ENCODE peak calls at places on chromosome 7, in nine cellular contexts. V is psoas muscle; H is transverse colon; Y is CD8-positive, alpha-beta memory T cell; W is left ventricle myocardium inferior; A is A549; G is iPS DF 6.9; Z is Panc1; F is uterus. K is an unnamed sample.

GRCh38 chr7:145698526-145699262 is 417.9 kb upstream of the CNTNAP2 start:
- DNase-seq in V (no peak), H (no peak), Y (no peak), W (no peak), A (no peak), G (no peak), Z (no peak), F (no peak), K (no peak)

GRCh38 chr7:47588704-47589225 is 6.9 kb upstream of the TNS3 start:
- DNase-seq in V (no peak), H (peak; percentile 76), Y (no peak), W (no peak), A (no peak), G (no peak), Z (no peak), F (no peak), K (no peak)

GRCh38 chr7:129568240-129568639 is 43.3 kb upstream of the NRF1 start:
- DNase-seq in V (no peak), H (no peak), Y (no peak), W (no peak), A (no peak), G (no peak), Z (no peak), F (no peak), K (no peak)

GRCh38 chr7:125876436-125876835 is 946.8 kb upstream of the POT1 start:
- DNase-seq in V (no peak), H (no peak), Y (no peak), W (no peak), A (no peak), G (no peak), Z (no peak), F (no peak), K (no peak)

GRCh38 chr7:82263880-82264751 is 179.5 kb downstream of the CACNA2D1 start:
- DNase-seq in V (no peak), H (no peak), Y (no peak), W (no peak), A (no peak), G (no peak), Z (no peak), F (no peak), K (no peak)

GRCh38 chr7:139682136-139683013 is 95.4 kb downstream of the HIPK2 start:
- DNase-seq in V (no peak), H (no peak), Y (no peak), W (no peak), A (peak; percentile 41), G (no peak), Z (peak; percentile 77), F (no peak), K (no peak)

GRCh38 chr7:108525327-108525984 is 479 bp downstream of the PNPLA8 start:
- DNase-seq in V (peak; percentile 84), H (no peak), Y (peak; percentile 71), W (peak; percentile 86), A (peak; percentile 83), G (peak; percentile 50), Z (peak; percentile 61), F (no peak), K (no peak)

GRCh38 chr7:102305414-102306268 is 19.0 kb downstream of the SH2B2 start:
- DNase-seq in V (no peak), H (peak; percentile 44), Y (no peak), W (no peak), A (no peak), G (no peak), Z (no peak), F (no peak), K (no peak)

GRCh38 chr7:69739906-69740545 is 141.8 kb downstream of the AUTS2 start:
- DNase-seq in V (peak; percentile 58), H (peak; percentile 10), Y (no peak), W (peak; percentile 46), A (no peak), G (no peak), Z (no peak), F (no peak), K (no peak)

GRCh38 chr7:113629244-113629643 is 289.6 kb downstream of the PPP1R3A start:
- DNase-seq in V (no peak), H (no peak), Y (no peak), W (no peak), A (no peak), G (no peak), Z (no peak), F (no peak), K (no peak)

GRCh38 chr7:100682228-100682741 is 8.7 kb downstream of the GNB2 start:
- DNase-seq in V (no peak), H (peak; percentile 8), Y (no peak), W (no peak), A (no peak), G (no peak), Z (no peak), F (no peak), K (no peak)

GRCh38 chr7:115116773-115117715 is 195.2 kb downstream of the MDFIC start:
- DNase-seq in V (no peak), H (no peak), Y (no peak), W (no peak), A (peak; percentile 8), G (no peak), Z (no peak), F (no peak), K (no peak)

GRCh38 chr7:100156331-100157068 is 2.0 kb downstream of the TRAPPC14 start:
- DNase-seq in V (no peak), H (no peak), Y (no peak), W (no peak), A (no peak), G (no peak), Z (no peak), F (no peak), K (no peak)

GRCh38 chr7:2476298-2476697 is at the start of gene GRIFIN:
- DNase-seq in V (no peak), H (no peak), Y (no peak), W (no peak), A (no peak), G (no peak), Z (no peak), F (no peak), K (no peak)
- H3K9me3 ChIP-seq in V (no peaks in the 10 kb centered on the region), H (no peaks in the 10 kb centered on the region), Y (no peaks in the 10 kb centered on the region), W (no peaks in the 10 kb centered on the region), A (no peaks in the 10 kb centered on the region), G (no peaks in the 10 kb centered on the region), Z (no peaks in the 10 kb centered on the region), F (no peaks in the 10 kb centered on the region), K (no peaks in the 10 kb centered on the region)

GRCh38 chr7:158018971-158019645 is 568.5 kb downstream of the PTPRN2 start:
- DNase-seq in V (no peak), H (no peak), Y (no peak), W (no peak), A (no peak), G (no peak), Z (no peak), F (no peak), K (no peak)

GRCh38 chr7:158021836-158022235 is 565.8 kb downstream of the PTPRN2 start:
- DNase-seq in V (no peak), H (no peak), Y (no peak), W (no peak), A (no peak), G (no peak), Z (no peak), F (no peak), K (no peak)

GRCh38 chr7:158019726-158020705 is 567.6 kb downstream of the PTPRN2 start:
- DNase-seq in V (no peak), H (no peak), Y (no peak), W (no peak), A (no peak), G (no peak), Z (no peak), F (no peak), K (no peak)

GRCh38 chr7:158022601-158023000 is 565.0 kb downstream of the PTPRN2 start:
- DNase-seq in V (no peak), H (no peak), Y (no peak), W (no peak), A (no peak), G (no peak), Z (no peak), F (no peak), K (no peak)

GRCh38 chr7:158020706-158021095 is 566.9 kb downstream of the PTPRN2 start:
- DNase-seq in V (no peak), H (no peak), Y (no peak), W (no peak), A (no peak), G (no peak), Z (no peak), F (no peak), K (no peak)
- H3K9me3 ChIP-seq in V (no peaks in the 10 kb centered on the region), H (no peaks in the 10 kb centered on the region), Y (no peaks in the 10 kb centered on the region), W (no peaks in the 10 kb centered on the region), A (no peaks in the 10 kb centered on the region), G (peaks cover 34% of the 10 kb centered on the region), Z (no peaks in the 10 kb centered on the region), F (no peaks in the 10 kb centered on the region), K (no peaks in the 10 kb centered on the region)

GRCh38 chr7:106258789-106259188 is 26.0 kb downstream of the NAMPT start:
- DNase-seq in V (no peak), H (no peak), Y (no peak), W (no peak), A (no peak), G (no peak), Z (no peak), F (no peak), K (no peak)

GRCh38 chr7:106260136-106260561 is 24.6 kb downstream of the NAMPT start:
- DNase-seq in V (no peak), H (no peak), Y (no peak), W (no peak), A (no peak), G (no peak), Z (no peak), F (no peak), K (peak; percentile 60)

GRCh38 chr7:106257752-106258151 is 27.0 kb downstream of the NAMPT start:
- DNase-seq in V (no peak), H (no peak), Y (no peak), W (no peak), A (no peak), G (no peak), Z (no peak), F (no peak), K (no peak)

GRCh38 chr7:106265133-106265532 is 19.6 kb downstream of the NAMPT start:
- DNase-seq in V (no peak), H (no peak), Y (no peak), W (no peak), A (no peak), G (no peak), Z (no peak), F (no peak), K (no peak)

GRCh38 chr7:106262268-106262881 is 22.4 kb downstream of the NAMPT start:
- DNase-seq in V (no peak), H (no peak), Y (no peak), W (no peak), A (no peak), G (no peak), Z (no peak), F (no peak), K (no peak)
- H3K9me3 ChIP-seq in V (no peaks in the 10 kb centered on the region), H (no peaks in the 10 kb centered on the region), Y (no peaks in the 10 kb centered on the region), W (no peaks in the 10 kb centered on the region), A (no peaks in the 10 kb centered on the region), G (no peaks in the 10 kb centered on the region), Z (no peaks in the 10 kb centered on the region), F (no peaks in the 10 kb centered on the region), K (no peaks in the 10 kb centered on the region)

GRCh38 chr7:21869785-21870402 is 75.8 kb downstream of the CDCA7L start:
- DNase-seq in V (no peak), H (no peak), Y (no peak), W (no peak), A (no peak), G (no peak), Z (no peak), F (no peak), K (no peak)

GRCh38 chr7:21868647-21868896 is 77.1 kb downstream of the CDCA7L start:
- DNase-seq in V (no peak), H (no peak), Y (no peak), W (no peak), A (no peak), G (no peak), Z (no peak), F (no peak), K (no peak)

GRCh38 chr7:21867816-21868646 is 77.7 kb downstream of the CDCA7L start:
- DNase-seq in V (no peak), H (no peak), Y (no peak), W (no peak), A (no peak), G (no peak), Z (no peak), F (no peak), K (no peak)
- H3K9me3 ChIP-seq in V (no peaks in the 10 kb centered on the region), H (no peaks in the 10 kb centered on the region), Y (no peaks in the 10 kb centered on the region), W (no peaks in the 10 kb centered on the region), A (no peaks in the 10 kb centered on the region), G (no peaks in the 10 kb centered on the region), Z (no peaks in the 10 kb centered on the region), F (no peaks in the 10 kb centered on the region), K (no peaks in the 10 kb centered on the region)